ENCODE peak calls at places on chromosome 6, in eight cellular contexts. S is activated CD4-positive, alpha-beta T cell treated with anti-CD3 and anti-CD28 coated beads for 24 hours; W is NCI-H82; H is anterior cingulate cortex; X is fibroblast of villous mesenchyme; P is A549; T is pulmonary artery endothelial cell; I is HuH-7.5. J is an unnamed sample.

GRCh38 chr6:163820171-163820570 is 405.7 kb downstream of the QKI start:
- DNase-seq in T (no peak), P (no peak), X (no peak), H (no peak), I (no peak), W (no peak), S (no peak), J (no peak)

GRCh38 chr6:61640463-61640862 is 645.6 kb downstream of the KHDRBS2 start:
- DNase-seq in W (no peak), X (no peak), T (no peak), S (no peak), P (no peak), I (no peak), H (no peak), J (no peak)

GRCh38 chr6:62371395-62371794 is 85.4 kb upstream of the KHDRBS2 start:
- DNase-seq in S (no peak), W (peak), H (no peak), T (no peak), P (no peak), I (no peak), X (no peak), J (no peak)

GRCh38 chr6:70686548-70687133 is 19.0 kb downstream of the SMAP1 start:
- DNase-seq in P (peak), H (no peak), T (no peak), X (peak), W (peak), I (no peak), S (no peak), J (no peak)

GRCh38 chr6:147108256-147108910 is 95.8 kb upstream of the STXBP5 start:
- DNase-seq in H (no peak), T (no peak), X (no peak), I (no peak), S (no peak), P (no peak), W (no peak), J (no peak)

GRCh38 chr6:36384095-36384494 is 3.4 kb downstream of the ETV7 start:
- DNase-seq in P (no peak), W (no peak), T (no peak), S (no peak), H (no peak), X (no peak), I (no peak), J (no peak)

GRCh38 chr6:158654498-158654897 is 4.6 kb downstream of the SYTL3 start:
- DNase-seq in T (no peak), W (peak), H (no peak), I (no peak), X (peak), S (no peak), P (no peak), J (no peak)

GRCh38 chr6:52994031-52994788 is 874 bp downstream of the GSTA4 start:
- DNase-seq in P (peak), I (no peak), H (peak), S (no peak), X (peak), W (peak), T (no peak), J (no peak)

GRCh38 chr6:134437376-134437775 is 119.5 kb upstream of the SGK1 start:
- DNase-seq in P (peak), X (peak), S (peak), T (no peak), I (no peak), W (peak), H (no peak), J (no peak)

GRCh38 chr6:20056350-20056992 is 155.8 kb downstream of the MBOAT1 start:
- DNase-seq in T (no peak), P (peak), S (no peak), I (no peak), X (peak), W (peak), H (no peak), J (peak)

GRCh38 chr6:107386340-107386739 is 73.0 kb downstream of the PDSS2 start:
- DNase-seq in P (no peak), I (no peak), X (peak), T (no peak), W (no peak), H (no peak), S (no peak), J (no peak)

GRCh38 chr6:112372213-112372806 is 25.2 kb downstream of the RFPL4B start:
- DNase-seq in I (no peak), W (peak), S (no peak), T (no peak), X (peak), H (no peak), P (peak), J (no peak)

GRCh38 chr6:328184-328670 is 35.9 kb downstream of the DUSP22 start:
- DNase-seq in S (no peak), X (peak), W (no peak), T (no peak), I (no peak), H (no peak), P (no peak), J (peak)

GRCh38 chr6:142874676-142875075 is 70.3 kb downstream of the HIVEP2 start:
- DNase-seq in T (no peak), W (no peak), S (no peak), I (peak), X (no peak), H (no peak), P (no peak), J (no peak)

GRCh38 chr6:7468382-7469081 is 72.9 kb upstream of the DSP start:
- DNase-seq in W (peak), S (no peak), X (peak), I (no peak), T (no peak), P (peak), H (no peak), J (no peak)

GRCh38 chr6:37940074-37940847 is 120.7 kb downstream of the ZFAND3 start:
- DNase-seq in I (no peak), S (no peak), X (peak), P (no peak), T (peak), W (no peak), H (no peak), J (no peak)

GRCh38 chr6:31945507-31946369 is at the start of gene CFB:
- DNase-seq in X (peak), H (no peak), P (peak), T (peak), S (no peak), W (no peak), I (peak), J (no peak)